ENCODE peak calls at places on chromosomes 3 and 15, in six cellular contexts. K is ovary, V is NCI-H1105, D is epithelial cell of prostate, N is cardiac muscle cell, W is natural killer cell. R is an unnamed sample.
A peak's percentile ranks its signal among the peaks of the same experiment; 100 is the strongest.

GRCh38 chr3:1055870-1056269 is 37.0 kb upstream of the CNTN6 start:
- DNase-seq in K (no peak), W (no peak), V (no peak), D (no peak), N (no peak), R (no peak)

GRCh38 chr15:69973102-69973714 is 124.5 kb downstream of the TLE3 start:
- DNase-seq in N (peak; percentile 61), D (peak; percentile 37), V (no peak), K (no peak), W (no peak), R (peak; percentile 46)

GRCh38 chr3:72255736-72256559 is 471.0 kb upstream of the PROK2 start:
- DNase-seq in N (peak; percentile 41), D (peak; percentile 34), W (no peak), V (peak; percentile 80), K (no peak), R (peak; percentile 24)

GRCh38 chr3:184155644-184156521 is 706 bp downstream of the DVL3 start:
- DNase-seq in D (no peak), W (peak; percentile 35), V (peak; percentile 30), K (peak; percentile 51), N (no peak), R (peak; percentile 57)

GRCh38 chr3:88167704-88168103 is 17.9 kb downstream of the C3orf38 start:
- DNase-seq in K (no peak), V (no peak), D (no peak), N (no peak), W (no peak), R (no peak)

GRCh38 chr3:95408464-95408862 is 1345.6 kb downstream of the NSUN3 start:
- DNase-seq in W (no peak), V (no peak), K (no peak), N (no peak), D (no peak), R (no peak)

GRCh38 chr3:123750659-123751420 is 133.3 kb downstream of the MYLK start:
- DNase-seq in W (no peak), N (peak; percentile 90), D (no peak), V (no peak), K (no peak), R (no peak)

GRCh38 chr3:27573780-27574437 is 89.7 kb upstream of the SLC4A7 start:
- DNase-seq in N (no peak), D (no peak), W (no peak), V (no peak), K (no peak), R (no peak)

GRCh38 chr3:8848696-8849131 is 79.3 kb upstream of the OXTR start:
- DNase-seq in K (no peak), V (no peak), W (no peak), D (no peak), N (peak; percentile 77), R (no peak)